ENCODE peak calls at places on chromosome X, in seven cellular contexts. One of them, this sample, is unnamed.

GRCh38 chrX:67546496-67547423 is 2.9 kb downstream of the AR start:
- DNase-seq in K562: no peak
- DNase-seq in dorsolateral prefrontal cortex: no peak
- DNase-seq in activated B cell treated with CpG ODN at 0.5 μM for 24 hours: no peak
- DNase-seq in AG09309: no peak
- DNase-seq in fibroblast of lung: no peak
- DNase-seq in mammary epithelial cell: no peak
- DNase-seq in this sample: no peak

GRCh38 chrX:17559728-17560379 is 177.4 kb upstream of the SCML1 start:
- DNase-seq in activated B cell treated with CpG ODN at 0.5 μM for 24 hours: no peak
- DNase-seq in dorsolateral prefrontal cortex: no peak
- DNase-seq in mammary epithelial cell: peak
- DNase-seq in fibroblast of lung: peak
- DNase-seq in AG09309: peak
- DNase-seq in K562: no peak
- DNase-seq in this sample: no peak

GRCh38 chrX:45668686-45669443 is 468.2 kb upstream of the DIPK2B start:
- DNase-seq in dorsolateral prefrontal cortex: no peak
- DNase-seq in activated B cell treated with CpG ODN at 0.5 μM for 24 hours: no peak
- DNase-seq in AG09309: peak
- DNase-seq in K562: no peak
- DNase-seq in fibroblast of lung: peak
- DNase-seq in mammary epithelial cell: peak
- DNase-seq in this sample: no peak

GRCh38 chrX:9899640-9900075 is 67.5 kb upstream of the CLDN34 start:
- DNase-seq in AG09309: peak
- DNase-seq in K562: no peak
- DNase-seq in mammary epithelial cell: no peak
- DNase-seq in dorsolateral prefrontal cortex: peak
- DNase-seq in activated B cell treated with CpG ODN at 0.5 μM for 24 hours: no peak
- DNase-seq in fibroblast of lung: peak
- DNase-seq in this sample: no peak

GRCh38 chrX:104189862-104190261 is 23.6 kb downstream of the FAM199X start:
- DNase-seq in mammary epithelial cell: peak
- DNase-seq in fibroblast of lung: no peak
- DNase-seq in K562: no peak
- DNase-seq in activated B cell treated with CpG ODN at 0.5 μM for 24 hours: no peak
- DNase-seq in AG09309: no peak
- DNase-seq in dorsolateral prefrontal cortex: no peak
- DNase-seq in this sample: no peak

GRCh38 chrX:86379209-86379608 is 231.0 kb downstream of the DACH2 start:
- DNase-seq in K562: no peak
- DNase-seq in dorsolateral prefrontal cortex: no peak
- DNase-seq in AG09309: no peak
- DNase-seq in activated B cell treated with CpG ODN at 0.5 μM for 24 hours: no peak
- DNase-seq in mammary epithelial cell: no peak
- DNase-seq in fibroblast of lung: no peak
- DNase-seq in this sample: no peak

GRCh38 chrX:119880076-119880475 is 8.4 kb downstream of the NDUFA1 start:
- DNase-seq in AG09309: no peak
- DNase-seq in activated B cell treated with CpG ODN at 0.5 μM for 24 hours: no peak
- DNase-seq in K562: no peak
- DNase-seq in dorsolateral prefrontal cortex: no peak
- DNase-seq in mammary epithelial cell: no peak
- DNase-seq in fibroblast of lung: no peak
- DNase-seq in this sample: no peak

GRCh38 chrX:147853701-147854100 is 58.0 kb upstream of the FMR1 start:
- DNase-seq in activated B cell treated with CpG ODN at 0.5 μM for 24 hours: no peak
- DNase-seq in AG09309: no peak
- DNase-seq in dorsolateral prefrontal cortex: no peak
- DNase-seq in fibroblast of lung: no peak
- DNase-seq in mammary epithelial cell: no peak
- DNase-seq in K562: no peak
- DNase-seq in this sample: no peak

GRCh38 chrX:12825801-12826200 is 34.6 kb downstream of the PRPS2 start:
- DNase-seq in K562: no peak
- DNase-seq in mammary epithelial cell: no peak
- DNase-seq in fibroblast of lung: peak
- DNase-seq in dorsolateral prefrontal cortex: no peak
- DNase-seq in activated B cell treated with CpG ODN at 0.5 μM for 24 hours: no peak
- DNase-seq in AG09309: no peak
- DNase-seq in this sample: no peak

GRCh38 chrX:94977986-94978385 is 1304.0 kb downstream of the FAM133A start:
- DNase-seq in mammary epithelial cell: no peak
- DNase-seq in activated B cell treated with CpG ODN at 0.5 μM for 24 hours: no peak
- DNase-seq in K562: no peak
- DNase-seq in dorsolateral prefrontal cortex: no peak
- DNase-seq in fibroblast of lung: no peak
- DNase-seq in AG09309: no peak
- DNase-seq in this sample: no peak

GRCh38 chrX:105752334-105752733 is 70.0 kb upstream of the NRK start:
- DNase-seq in dorsolateral prefrontal cortex: no peak
- DNase-seq in mammary epithelial cell: no peak
- DNase-seq in K562: no peak
- DNase-seq in fibroblast of lung: no peak
- DNase-seq in activated B cell treated with CpG ODN at 0.5 μM for 24 hours: no peak
- DNase-seq in AG09309: no peak
- DNase-seq in this sample: no peak

GRCh38 chrX:119410027-119410819 is 11.1 kb downstream of the SLC25A43 start:
- DNase-seq in K562: no peak
- DNase-seq in fibroblast of lung: peak
- DNase-seq in AG09309: peak
- DNase-seq in activated B cell treated with CpG ODN at 0.5 μM for 24 hours: no peak
- DNase-seq in dorsolateral prefrontal cortex: no peak
- DNase-seq in mammary epithelial cell: peak
- DNase-seq in this sample: no peak

DNA sequence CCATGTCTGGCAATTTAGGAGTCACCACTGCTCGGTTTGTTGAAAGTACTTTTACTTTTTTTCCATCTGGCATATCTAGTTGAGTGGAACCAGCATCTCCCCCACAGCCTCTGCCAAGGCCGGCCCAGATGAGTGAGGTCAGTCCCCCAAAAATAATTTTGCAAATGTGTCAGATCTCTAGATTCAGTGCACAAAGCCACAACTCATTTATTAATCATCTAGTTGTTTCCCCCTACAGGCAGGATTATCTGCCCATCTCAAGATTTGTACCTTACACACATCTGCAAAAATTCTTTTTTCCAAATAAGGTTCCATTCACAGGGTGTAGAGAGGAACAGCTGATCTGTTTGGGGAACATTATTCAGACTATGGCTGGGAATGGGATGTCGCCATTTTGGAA is 174.0 kb upstream of the MXRA5 start:
- DNase-seq in AG09309: no peak
- DNase-seq in dorsolateral prefrontal cortex: no peak
- DNase-seq in mammary epithelial cell: no peak
- DNase-seq in K562: no peak
- DNase-seq in activated B cell treated with CpG ODN at 0.5 μM for 24 hours: no peak
- DNase-seq in fibroblast of lung: no peak
- DNase-seq in this sample: no peak
- TF ChIP-seq CTCF in AG09309: no peak
- TF ChIP-seq CTCF in dorsolateral prefrontal cortex: no peak
- TF ChIP-seq CTCF in mammary epithelial cell: no peak
- TF ChIP-seq CTCF in K562: no peak
- TF ChIP-seq CTCF in activated B cell treated with CpG ODN at 0.5 μM for 24 hours: no peak
- TF ChIP-seq CTCF in fibroblast of lung: no peak
- TF ChIP-seq CTCF in this sample: no peak

GRCh38 chrX:48781705-48782104 is 4.7 kb upstream of the GATA1 start:
- DNase-seq in dorsolateral prefrontal cortex: no peak
- DNase-seq in fibroblast of lung: no peak
- DNase-seq in mammary epithelial cell: no peak
- DNase-seq in activated B cell treated with CpG ODN at 0.5 μM for 24 hours: no peak
- DNase-seq in AG09309: no peak
- DNase-seq in K562: no peak
- DNase-seq in this sample: no peak
- TF ChIP-seq CTCF in dorsolateral prefrontal cortex: no peak
- TF ChIP-seq CTCF in fibroblast of lung: no peak
- TF ChIP-seq CTCF in mammary epithelial cell: no peak
- TF ChIP-seq CTCF in activated B cell treated with CpG ODN at 0.5 μM for 24 hours: no peak
- TF ChIP-seq CTCF in AG09309: no peak
- TF ChIP-seq CTCF in K562: no peak
- TF ChIP-seq CTCF in this sample: no peak

GRCh38 chrX:114717921-114718320 is 134.0 kb downstream of the HTR2C start:
- DNase-seq in activated B cell treated with CpG ODN at 0.5 μM for 24 hours: no peak
- DNase-seq in fibroblast of lung: no peak
- DNase-seq in K562: no peak
- DNase-seq in dorsolateral prefrontal cortex: no peak
- DNase-seq in AG09309: no peak
- DNase-seq in mammary epithelial cell: no peak
- DNase-seq in this sample: no peak
- TF ChIP-seq CTCF in activated B cell treated with CpG ODN at 0.5 μM for 24 hours: no peak
- TF ChIP-seq CTCF in fibroblast of lung: no peak
- TF ChIP-seq CTCF in K562: peak
- TF ChIP-seq CTCF in dorsolateral prefrontal cortex: no peak
- TF ChIP-seq CTCF in AG09309: peak
- TF ChIP-seq CTCF in mammary epithelial cell: no peak
- TF ChIP-seq CTCF in this sample: peak

DNA sequence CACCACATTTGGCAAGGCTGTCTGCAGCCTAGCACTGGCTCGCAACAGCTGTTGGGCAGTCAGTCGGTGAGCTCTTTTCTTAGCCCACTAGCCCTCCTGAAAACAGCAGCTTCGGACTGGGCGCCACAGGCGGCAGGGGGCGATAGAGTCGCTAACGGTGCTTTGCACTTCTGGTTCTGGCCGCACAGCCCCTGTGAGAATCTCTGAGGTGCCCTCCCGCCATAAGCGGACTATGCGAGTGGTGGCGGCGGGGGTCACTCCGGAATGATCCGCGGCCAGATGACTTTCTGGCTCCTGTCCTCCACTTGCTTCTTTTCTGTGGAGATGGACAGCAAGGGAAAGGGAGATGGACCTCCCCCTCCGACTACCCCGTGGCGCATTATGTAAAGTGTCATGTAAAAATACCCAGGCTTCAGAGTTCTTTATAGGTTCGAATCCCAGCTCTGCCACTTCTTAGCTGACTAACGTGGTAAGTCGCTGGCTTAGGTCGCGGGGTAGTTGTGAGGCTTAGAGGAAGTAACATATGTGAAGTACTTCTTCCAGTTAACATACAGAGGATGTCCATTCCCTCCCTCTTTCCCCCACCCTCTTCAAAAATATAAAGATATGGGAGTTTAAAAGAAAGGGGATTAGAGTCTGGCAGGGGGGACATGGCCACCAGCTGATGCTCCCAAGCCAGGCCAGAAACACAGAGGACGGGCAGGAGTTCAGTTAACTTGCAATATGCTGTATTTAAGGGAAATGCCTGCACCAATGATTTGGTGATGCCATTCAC is 11.0 kb downstream of the ARHGAP36 start:
- DNase-seq in K562: peak
- DNase-seq in fibroblast of lung: peak
- DNase-seq in mammary epithelial cell: no peak
- DNase-seq in dorsolateral prefrontal cortex: no peak
- DNase-seq in activated B cell treated with CpG ODN at 0.5 μM for 24 hours: no peak
- DNase-seq in AG09309: no peak
- DNase-seq in this sample: peak
- TF ChIP-seq CTCF in K562: peak
- TF ChIP-seq CTCF in fibroblast of lung: peak
- TF ChIP-seq CTCF in mammary epithelial cell: no peak
- TF ChIP-seq CTCF in dorsolateral prefrontal cortex: peak
- TF ChIP-seq CTCF in activated B cell treated with CpG ODN at 0.5 μM for 24 hours: no peak
- TF ChIP-seq CTCF in AG09309: peak
- TF ChIP-seq CTCF in this sample: peak

GRCh38 chrX:97132654-97133415 is 249.1 kb downstream of the RPA4 start:
- DNase-seq in dorsolateral prefrontal cortex: no peak
- DNase-seq in K562: no peak
- DNase-seq in fibroblast of lung: no peak
- DNase-seq in activated B cell treated with CpG ODN at 0.5 μM for 24 hours: no peak
- DNase-seq in AG09309: no peak
- DNase-seq in mammary epithelial cell: no peak
- DNase-seq in this sample: no peak
- TF ChIP-seq CTCF in dorsolateral prefrontal cortex: no peak
- TF ChIP-seq CTCF in K562: no peak
- TF ChIP-seq CTCF in fibroblast of lung: no peak
- TF ChIP-seq CTCF in activated B cell treated with CpG ODN at 0.5 μM for 24 hours: no peak
- TF ChIP-seq CTCF in AG09309: no peak
- TF ChIP-seq CTCF in mammary epithelial cell: no peak
- TF ChIP-seq CTCF in this sample: no peak

GRCh38 chrX:143648705-143649104 is 12.8 kb upstream of the SLITRK4 start:
- DNase-seq in fibroblast of lung: no peak
- DNase-seq in AG09309: no peak
- DNase-seq in activated B cell treated with CpG ODN at 0.5 μM for 24 hours: no peak
- DNase-seq in K562: no peak
- DNase-seq in mammary epithelial cell: no peak
- DNase-seq in dorsolateral prefrontal cortex: no peak
- DNase-seq in this sample: no peak
- TF ChIP-seq CTCF in fibroblast of lung: peak
- TF ChIP-seq CTCF in AG09309: no peak
- TF ChIP-seq CTCF in activated B cell treated with CpG ODN at 0.5 μM for 24 hours: no peak
- TF ChIP-seq CTCF in K562: no peak
- TF ChIP-seq CTCF in mammary epithelial cell: no peak
- TF ChIP-seq CTCF in dorsolateral prefrontal cortex: no peak
- TF ChIP-seq CTCF in this sample: peak

DNA sequence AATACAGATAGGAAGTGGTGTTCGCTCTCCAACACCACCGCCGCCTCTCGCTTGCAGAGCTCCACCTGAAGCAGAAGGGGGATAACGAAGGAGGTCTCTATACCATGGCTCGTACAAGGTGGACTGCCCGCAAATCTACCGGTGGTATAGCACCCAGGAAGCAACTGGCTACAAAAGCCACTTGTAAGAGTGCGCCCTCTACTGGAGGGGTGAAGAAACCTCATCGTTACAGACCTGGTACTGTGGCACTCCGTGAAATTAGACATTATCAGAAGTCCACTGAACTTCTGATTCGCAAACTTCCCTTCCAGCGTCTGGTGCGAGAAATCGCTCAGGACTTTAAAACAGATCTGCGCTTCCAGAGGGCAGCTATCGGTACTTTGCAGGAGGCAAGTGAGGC is 5.2 kb upstream of the BMP15 start:
- DNase-seq in dorsolateral prefrontal cortex: no peak
- DNase-seq in K562: peak
- DNase-seq in mammary epithelial cell: peak
- DNase-seq in activated B cell treated with CpG ODN at 0.5 μM for 24 hours: no peak
- DNase-seq in AG09309: no peak
- DNase-seq in fibroblast of lung: peak
- DNase-seq in this sample: no peak
- TF ChIP-seq CTCF in dorsolateral prefrontal cortex: no peak
- TF ChIP-seq CTCF in K562: peak
- TF ChIP-seq CTCF in mammary epithelial cell: peak
- TF ChIP-seq CTCF in activated B cell treated with CpG ODN at 0.5 μM for 24 hours: no peak
- TF ChIP-seq CTCF in AG09309: peak
- TF ChIP-seq CTCF in fibroblast of lung: peak
- TF ChIP-seq CTCF in this sample: peak